ENCODE peak calls at places on chromosomes 3 and 15, in four cellular contexts. H, A, V and G are unnamed samples.

GRCh38 chr3:114880078-114880477 is 267.0 kb downstream of the ZBTB20 start:
- DNase-seq in H (no peak), A (peak; percentile 59), V (peak; percentile 5), G (no peak)

GRCh38 chr15:68592054-68592453 is 13.3 kb downstream of the CORO2B start:
- DNase-seq in H (no peak), A (no peak), V (peak; percentile 74), G (no peak)

GRCh38 chr15:67307156-67307555 is 52.6 kb downstream of the IQCH start:
- DNase-seq in H (no peak), A (no peak), V (peak; percentile 81), G (no peak)

GRCh38 chr3:42752441-42752840 is 20.6 kb downstream of the CCDC13 start:
- DNase-seq in H (no peak), A (no peak), V (no peak), G (no peak)

GRCh38 chr3:12992629-12993021 is 80.6 kb downstream of the IQSEC1 start:
- DNase-seq in H (no peak), A (no peak), V (no peak), G (no peak)

GRCh38 chr15:39793923-39794322 is 11.3 kb upstream of the FSIP1 start:
- DNase-seq in H (no peak), A (no peak), V (no peak), G (no peak)

GRCh38 chr15:58628206-58629057 is 121.1 kb downstream of the ADAM10 start:
- DNase-seq in H (no peak), A (no peak), V (peak; percentile 24), G (no peak)

GRCh38 chr3:139380575-139380974 is 8.9 kb downstream of the COPB2 start:
- DNase-seq in H (no peak), A (no peak), V (no peak), G (no peak)

GRCh38 chr15:42289166-42289565 is 15.9 kb upstream of the TMEM87A start:
- DNase-seq in H (no peak), A (no peak), V (no peak), G (no peak)

GRCh38 chr3:67646586-67647234 is 7.7 kb downstream of the SUCLG2 start:
- DNase-seq in H (no peak), A (no peak), V (peak; percentile 18), G (no peak)

GRCh38 chr3:193301441-193301840 is 60.4 kb downstream of the PLAAT1 start:
- DNase-seq in H (no peak), A (no peak), V (no peak), G (no peak)

GRCh38 chr3:194121881-194122280 is 14.1 kb upstream of the HES1 start:
- DNase-seq in H (no peak), A (no peak), V (no peak), G (no peak)

GRCh38 chr3:9347887-9348286 is 15.0 kb upstream of the THUMPD3 start:
- DNase-seq in H (no peak), A (no peak), V (peak; percentile 47), G (no peak)

GRCh38 chr3:9351709-9352126 is 11.1 kb upstream of the THUMPD3 start:
- DNase-seq in H (no peak), A (no peak), V (no peak), G (no peak)

GRCh38 chr3:9346141-9346540 is 16.7 kb upstream of the THUMPD3 start:
- DNase-seq in H (no peak), A (no peak), V (no peak), G (no peak)

GRCh38 chr3:9347086-9347485 is 15.8 kb upstream of the THUMPD3 start:
- DNase-seq in H (no peak), A (no peak), V (peak; percentile 15), G (no peak)

GRCh38 chr3:9349321-9350117 is 13.3 kb upstream of the THUMPD3 start:
- DNase-seq in H (no peak), A (no peak), V (peak; percentile 66), G (no peak)
- H3K27ac ChIP-seq in H (no peak overlapping the region), A (no peak overlapping the region), V (peak overlapping the region; percentile 59), G (no peak overlapping the region)

GRCh38 chr3:179105881-179106280 is 34.3 kb upstream of the ZMAT3 start:
- DNase-seq in H (no peak), A (no peak), V (no peak), G (no peak)
- H3K4me3 ChIP-seq in H (no peak overlapping the region), A (no peak overlapping the region), V (no peak overlapping the region), G (no peak overlapping the region)

DNA sequence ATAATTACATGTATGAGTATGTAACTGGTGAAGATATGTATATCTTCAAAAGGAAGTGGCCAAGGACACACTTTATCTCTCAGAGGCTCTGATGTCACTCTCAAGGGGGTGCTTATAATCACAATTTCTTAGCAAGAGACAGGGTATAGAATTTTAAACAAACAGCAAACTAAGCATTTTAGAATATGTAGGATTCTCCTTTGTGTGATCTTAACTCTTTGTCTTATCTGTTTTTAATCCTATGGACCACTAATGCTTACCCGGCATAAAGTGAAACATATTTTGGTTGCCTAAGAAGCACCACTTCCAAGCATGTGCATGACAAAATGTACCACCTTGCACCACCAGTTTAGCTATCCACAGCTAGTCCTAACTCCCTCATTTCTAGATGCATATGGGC is 8.2 kb upstream of the MBNL1 start:
- DNase-seq in H (no peak), A (no peak), V (no peak), G (no peak)
- H3K4me1 ChIP-seq in H (no peaks in the 10 kb centered on the region), A (no peaks in the 10 kb centered on the region), V (peaks cover 5% of the 10 kb centered on the region), G (no peaks in the 10 kb centered on the region)

GRCh38 chr3:64213224-64213893 is 11.9 kb downstream of the PRICKLE2 start:
- DNase-seq in H (no peak), A (no peak), V (no peak), G (no peak)
- H3K27ac ChIP-seq in H (no peak overlapping the region), A (no peak overlapping the region), V (peak overlapping the region; percentile 90), G (peak overlapping the region; percentile 85)

GRCh38 chr15:63194291-63194681 is 4.9 kb downstream of the RAB8B start:
- DNase-seq in H (no peak), A (no peak), V (no peak), G (no peak)
- H3K4me3 ChIP-seq in H (peak overlapping the region; percentile 17), A (no peak overlapping the region), V (no peak overlapping the region), G (no peak overlapping the region)

GRCh38 chr3:184756151-184756681 is 44.4 kb upstream of the MAGEF1 start:
- DNase-seq in H (no peak), A (no peak), V (no peak), G (no peak)

GRCh38 chr3:184758056-184758455 is 46.2 kb upstream of the MAGEF1 start:
- DNase-seq in H (no peak), A (no peak), V (no peak), G (no peak)

GRCh38 chr3:184757010-184757651 is 45.3 kb upstream of the MAGEF1 start:
- DNase-seq in H (peak; percentile 79), A (no peak), V (peak; percentile 96), G (peak; percentile 78)

GRCh38 chr3:184752361-184752760 is 40.5 kb upstream of the MAGEF1 start:
- DNase-seq in H (no peak), A (no peak), V (no peak), G (no peak)

DNA sequence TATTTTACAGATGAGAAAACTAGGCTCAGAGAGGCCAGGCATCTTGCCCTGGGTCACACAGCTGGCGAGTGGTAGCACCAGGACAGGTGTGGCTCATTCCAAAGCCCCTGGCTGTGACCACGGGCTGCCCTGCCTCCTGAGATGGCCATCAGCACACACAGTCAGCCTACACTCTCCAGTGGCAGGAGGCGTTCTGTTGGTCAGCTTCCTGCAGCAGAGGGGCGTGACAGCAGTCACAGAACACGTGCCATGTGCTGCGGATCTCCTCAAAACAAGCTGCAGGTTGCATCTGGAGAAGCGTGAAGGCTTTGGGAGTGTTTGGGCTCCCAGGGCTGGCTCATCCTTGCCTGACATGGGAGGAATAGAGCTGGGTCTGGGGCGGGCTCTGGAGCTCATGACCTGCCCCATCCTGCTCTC is 43.5 kb upstream of the MAGEF1 start:
- DNase-seq in H (no peak), A (no peak), V (no peak), G (no peak)
- H3K4me1 ChIP-seq in H (no peaks in the 10 kb centered on the region), A (no peaks in the 10 kb centered on the region), V (peaks cover 5% of the 10 kb centered on the region), G (peaks cover 3% of the 10 kb centered on the region)

DNA sequence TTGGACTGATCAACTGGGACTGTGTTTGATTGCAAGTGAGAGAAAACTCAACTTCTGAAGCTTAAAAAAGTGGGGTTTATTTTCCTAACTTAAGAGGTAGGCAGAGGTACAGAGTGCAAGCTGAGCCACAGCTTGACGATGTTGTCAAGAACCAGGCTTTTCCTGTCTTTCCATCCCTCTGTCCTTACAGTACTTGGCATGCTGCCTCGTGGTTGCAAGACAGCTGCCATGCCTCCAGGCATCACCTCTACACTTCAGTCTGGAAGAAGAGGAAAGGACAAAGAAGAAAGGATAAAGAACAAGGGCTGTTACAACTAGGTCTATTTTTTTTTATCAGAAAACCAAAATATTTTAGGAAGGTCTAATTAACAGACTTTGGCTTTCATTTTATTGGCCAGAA is 51.8 kb upstream of the GALNT15 start:
- DNase-seq in H (no peak), A (no peak), V (peak; percentile 55), G (no peak)
- H3K27ac ChIP-seq in H (no peak overlapping the region), A (no peak overlapping the region), V (no peak overlapping the region), G (no peak overlapping the region)

DNA sequence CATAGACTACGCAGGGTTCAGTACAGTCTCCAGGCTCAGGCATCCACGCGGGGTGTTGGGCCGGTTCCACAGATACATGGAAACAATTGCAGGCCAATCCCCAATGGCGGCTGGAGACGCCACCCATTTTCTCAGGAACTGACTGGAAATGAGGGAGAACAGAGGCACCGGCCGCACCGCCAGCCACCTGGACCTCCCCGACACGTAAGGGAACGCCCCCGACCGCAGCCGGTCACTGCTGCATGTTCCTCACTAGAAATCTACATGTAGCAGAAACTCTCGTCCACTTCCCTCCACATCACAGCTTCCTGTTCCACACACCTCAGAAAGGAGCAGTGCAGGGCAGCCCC is 29.2 kb downstream of the CYFIP1 start:
- DNase-seq in H (no peak), A (no peak), V (no peak), G (no peak)
- H3K4me3 ChIP-seq in H (no peak overlapping the region), A (no peak overlapping the region), V (no peak overlapping the region), G (no peak overlapping the region)

GRCh38 chr3:72085036-72085435 is 300.1 kb upstream of the PROK2 start:
- DNase-seq in H (no peak), A (no peak), V (no peak), G (no peak)
- H3K4me1 ChIP-seq in H (no peaks in the 10 kb centered on the region), A (no peaks in the 10 kb centered on the region), V (no peaks in the 10 kb centered on the region), G (peaks cover 12% of the 10 kb centered on the region)